ENCODE peak calls at places on chromosomes 13 and 19, in six cellular contexts. One of them, this sample, is unnamed.

GRCh38 chr13:77868717-77869116 is 49.9 kb downstream of the EDNRB start:
- DNase-seq in RWPE1: no peak
- DNase-seq in GM23248: peak
- DNase-seq in tibial nerve: no peak
- DNase-seq in endodermal cell: no peak
- DNase-seq in dorsolateral prefrontal cortex: no peak
- DNase-seq in this sample: no peak

GRCh38 chr19:20271215-20271926 is 104.4 kb downstream of the ZNF486 start:
- DNase-seq in GM23248: no peak
- DNase-seq in dorsolateral prefrontal cortex: no peak
- DNase-seq in tibial nerve: no peak
- DNase-seq in RWPE1: no peak
- DNase-seq in endodermal cell: no peak
- DNase-seq in this sample: no peak

GRCh38 chr19:4327252-4327876 is 11.3 kb downstream of the STAP2 start:
- DNase-seq in tibial nerve: peak
- DNase-seq in endodermal cell: peak
- DNase-seq in dorsolateral prefrontal cortex: peak
- DNase-seq in RWPE1: no peak
- DNase-seq in GM23248: peak
- DNase-seq in this sample: peak

GRCh38 chr19:28554321-28555091 is 658.4 kb downstream of the UQCRFS1 start:
- DNase-seq in RWPE1: no peak
- DNase-seq in dorsolateral prefrontal cortex: no peak
- DNase-seq in GM23248: no peak
- DNase-seq in endodermal cell: peak
- DNase-seq in tibial nerve: no peak
- DNase-seq in this sample: no peak

GRCh38 chr19:4606181-4606580 is 33.1 kb upstream of the TNFAIP8L1 start:
- DNase-seq in endodermal cell: no peak
- DNase-seq in GM23248: no peak
- DNase-seq in tibial nerve: no peak
- DNase-seq in dorsolateral prefrontal cortex: no peak
- DNase-seq in RWPE1: no peak
- DNase-seq in this sample: no peak

GRCh38 chr13:49060698-49061387 is 85.1 kb downstream of the FNDC3A start:
- DNase-seq in RWPE1: peak
- DNase-seq in tibial nerve: no peak
- DNase-seq in dorsolateral prefrontal cortex: no peak
- DNase-seq in endodermal cell: no peak
- DNase-seq in GM23248: peak
- DNase-seq in this sample: no peak

GRCh38 chr13:53242015-53242414 is 213.4 kb downstream of the OLFM4 start:
- DNase-seq in RWPE1: no peak
- DNase-seq in endodermal cell: no peak
- DNase-seq in GM23248: no peak
- DNase-seq in dorsolateral prefrontal cortex: no peak
- DNase-seq in tibial nerve: no peak
- DNase-seq in this sample: no peak

GRCh38 chr19:9673912-9674668 is 810 bp downstream of the ZNF562 start:
- DNase-seq in endodermal cell: no peak
- DNase-seq in GM23248: peak
- DNase-seq in tibial nerve: no peak
- DNase-seq in RWPE1: peak
- DNase-seq in dorsolateral prefrontal cortex: no peak
- DNase-seq in this sample: no peak

GRCh38 chr13:101654916-101655315 is 202.4 kb downstream of the ITGBL1 start:
- DNase-seq in RWPE1: no peak
- DNase-seq in endodermal cell: no peak
- DNase-seq in GM23248: peak
- DNase-seq in tibial nerve: no peak
- DNase-seq in dorsolateral prefrontal cortex: no peak
- DNase-seq in this sample: no peak

GRCh38 chr13:28558126-28558525 is 63.2 kb upstream of the FLT1 start:
- DNase-seq in GM23248: peak
- DNase-seq in RWPE1: no peak
- DNase-seq in tibial nerve: no peak
- DNase-seq in endodermal cell: no peak
- DNase-seq in dorsolateral prefrontal cortex: no peak
- DNase-seq in this sample: no peak

GRCh38 chr13:23674795-23675640 is 104.8 kb downstream of the TNFRSF19 start:
- DNase-seq in RWPE1: peak
- DNase-seq in endodermal cell: no peak
- DNase-seq in tibial nerve: no peak
- DNase-seq in dorsolateral prefrontal cortex: no peak
- DNase-seq in GM23248: peak
- DNase-seq in this sample: no peak

GRCh38 chr13:75489502-75490263 is 7.7 kb upstream of the TBC1D4 start:
- DNase-seq in GM23248: peak
- DNase-seq in endodermal cell: no peak
- DNase-seq in RWPE1: peak
- DNase-seq in dorsolateral prefrontal cortex: no peak
- DNase-seq in tibial nerve: no peak
- DNase-seq in this sample: peak

GRCh38 chr13:64639206-64639605 is 2590.9 kb downstream of the PCDH9 start:
- DNase-seq in endodermal cell: no peak
- DNase-seq in tibial nerve: no peak
- DNase-seq in GM23248: no peak
- DNase-seq in dorsolateral prefrontal cortex: no peak
- DNase-seq in RWPE1: no peak
- DNase-seq in this sample: no peak

GRCh38 chr13:94054159-94054558 is 425.3 kb downstream of the DCT start:
- DNase-seq in RWPE1: no peak
- DNase-seq in tibial nerve: no peak
- DNase-seq in endodermal cell: no peak
- DNase-seq in dorsolateral prefrontal cortex: no peak
- DNase-seq in GM23248: no peak
- DNase-seq in this sample: no peak

GRCh38 chr19:30284209-30284608 is 88.0 kb upstream of the ZNF536 start:
- DNase-seq in dorsolateral prefrontal cortex: no peak
- DNase-seq in tibial nerve: no peak
- DNase-seq in RWPE1: no peak
- DNase-seq in endodermal cell: no peak
- DNase-seq in GM23248: no peak
- DNase-seq in this sample: no peak

GRCh38 chr19:32800757-32801156 is 68.8 kb downstream of the SLC7A9 start:
- DNase-seq in GM23248: no peak
- DNase-seq in RWPE1: no peak
- DNase-seq in tibial nerve: no peak
- DNase-seq in dorsolateral prefrontal cortex: no peak
- DNase-seq in endodermal cell: peak
- DNase-seq in this sample: no peak

GRCh38 chr19:2087621-2088100 is 8.5 kb downstream of the MOB3A start:
- DNase-seq in dorsolateral prefrontal cortex: no peak
- DNase-seq in endodermal cell: no peak
- DNase-seq in RWPE1: no peak
- DNase-seq in GM23248: no peak
- DNase-seq in tibial nerve: no peak
- DNase-seq in this sample: peak

GRCh38 chr13:98216711-98217110 is 39.6 kb upstream of the RNF113B start:
- DNase-seq in tibial nerve: no peak
- DNase-seq in endodermal cell: no peak
- DNase-seq in GM23248: no peak
- DNase-seq in dorsolateral prefrontal cortex: no peak
- DNase-seq in RWPE1: no peak
- DNase-seq in this sample: no peak

GRCh38 chr13:75329723-75330122 is 152.2 kb downstream of the TBC1D4 start:
- DNase-seq in dorsolateral prefrontal cortex: no peak
- DNase-seq in tibial nerve: no peak
- DNase-seq in GM23248: no peak
- DNase-seq in endodermal cell: no peak
- DNase-seq in RWPE1: peak
- DNase-seq in this sample: no peak

GRCh38 chr13:24168980-24169379 is 8.5 kb downstream of the SPATA13 start:
- DNase-seq in GM23248: peak
- DNase-seq in endodermal cell: peak
- DNase-seq in dorsolateral prefrontal cortex: no peak
- DNase-seq in tibial nerve: no peak
- DNase-seq in RWPE1: no peak
- DNase-seq in this sample: no peak

GRCh38 chr13:40087021-40088002 is 431.9 kb downstream of the COG6 start:
- DNase-seq in RWPE1: no peak
- DNase-seq in GM23248: no peak
- DNase-seq in dorsolateral prefrontal cortex: no peak
- DNase-seq in tibial nerve: no peak
- DNase-seq in endodermal cell: peak
- DNase-seq in this sample: no peak

GRCh38 chr19:15432018-15432494 is 13.3 kb upstream of the AKAP8L start:
- DNase-seq in GM23248: peak
- DNase-seq in endodermal cell: no peak
- DNase-seq in tibial nerve: no peak
- DNase-seq in dorsolateral prefrontal cortex: no peak
- DNase-seq in RWPE1: no peak
- DNase-seq in this sample: no peak

GRCh38 chr19:10760268-10760944 is 42.5 kb downstream of the DNM2 start:
- DNase-seq in dorsolateral prefrontal cortex: no peak
- DNase-seq in endodermal cell: no peak
- DNase-seq in RWPE1: no peak
- DNase-seq in GM23248: peak
- DNase-seq in tibial nerve: no peak
- DNase-seq in this sample: no peak

GRCh38 chr13:55345197-55345596 is 1795.5 kb upstream of the PRR20A start:
- DNase-seq in dorsolateral prefrontal cortex: no peak
- DNase-seq in GM23248: no peak
- DNase-seq in endodermal cell: no peak
- DNase-seq in RWPE1: no peak
- DNase-seq in tibial nerve: no peak
- DNase-seq in this sample: no peak

GRCh38 chr13:55341891-55342290 is 1798.8 kb upstream of the PRR20A start:
- DNase-seq in RWPE1: no peak
- DNase-seq in endodermal cell: no peak
- DNase-seq in dorsolateral prefrontal cortex: no peak
- DNase-seq in tibial nerve: no peak
- DNase-seq in GM23248: no peak
- DNase-seq in this sample: no peak

DNA sequence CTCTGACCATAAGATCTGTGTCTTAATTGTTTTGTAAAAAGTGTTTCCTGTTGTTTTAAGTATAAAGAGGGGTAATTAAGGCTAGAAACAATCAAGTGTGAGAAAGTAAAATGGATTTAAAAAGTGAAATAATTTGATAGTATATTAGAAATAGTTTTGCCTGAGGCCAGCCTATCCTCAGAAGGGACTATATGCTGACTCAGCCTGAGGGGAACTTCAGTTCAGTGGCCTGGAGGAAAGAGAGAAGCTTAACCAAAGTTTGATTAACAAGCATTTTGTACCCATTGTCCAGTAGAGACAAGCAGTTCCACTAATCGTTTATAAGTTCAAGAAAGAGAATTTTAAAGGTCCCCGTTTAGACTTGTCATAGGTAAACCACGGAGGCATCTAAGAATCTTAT is 1793.2 kb upstream of the PRR20A start:
- DNase-seq in dorsolateral prefrontal cortex: no peak
- DNase-seq in tibial nerve: no peak
- DNase-seq in RWPE1: no peak
- DNase-seq in GM23248: no peak
- DNase-seq in endodermal cell: no peak
- DNase-seq in this sample: no peak
- H3K27ac ChIP-seq in dorsolateral prefrontal cortex: no peak
- H3K27ac ChIP-seq in tibial nerve: no peak
- H3K27ac ChIP-seq in RWPE1: no peak
- H3K27ac ChIP-seq in GM23248: no peak
- H3K27ac ChIP-seq in endodermal cell: no peak
- H3K27ac ChIP-seq in this sample: no peak

DNA sequence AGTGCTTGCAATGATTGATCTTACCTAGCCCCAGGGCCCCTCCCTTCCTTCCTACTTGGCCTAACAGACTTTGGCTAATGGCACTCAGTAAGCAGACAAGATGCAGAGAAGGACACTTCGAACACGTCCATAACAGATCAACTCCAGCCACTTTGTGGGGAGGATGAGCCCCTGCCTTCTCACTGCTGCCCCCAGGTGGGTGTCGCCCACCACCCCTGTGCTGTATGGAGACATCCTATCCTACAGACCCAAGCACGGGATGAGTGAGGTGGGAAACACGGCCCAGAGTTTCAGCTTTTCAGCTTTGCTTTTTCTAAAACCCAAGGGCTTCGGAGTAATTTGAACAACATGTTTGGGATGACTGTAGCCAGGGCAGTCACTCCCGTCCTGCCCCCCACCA is 5.5 kb downstream of the SLC7A1 start:
- DNase-seq in endodermal cell: peak
- DNase-seq in RWPE1: no peak
- DNase-seq in tibial nerve: no peak
- DNase-seq in GM23248: no peak
- DNase-seq in dorsolateral prefrontal cortex: no peak
- DNase-seq in this sample: no peak
- H3K27ac ChIP-seq in endodermal cell: no peak
- H3K27ac ChIP-seq in RWPE1: peak
- H3K27ac ChIP-seq in tibial nerve: no peak
- H3K27ac ChIP-seq in GM23248: peak
- H3K27ac ChIP-seq in dorsolateral prefrontal cortex: no peak
- H3K27ac ChIP-seq in this sample: no peak

GRCh38 chr19:45767881-45768643 is 990 bp downstream of the SIX5 start:
- DNase-seq in endodermal cell: peak
- DNase-seq in dorsolateral prefrontal cortex: no peak
- DNase-seq in RWPE1: no peak
- DNase-seq in GM23248: peak
- DNase-seq in tibial nerve: peak
- DNase-seq in this sample: peak

GRCh38 chr19:45767410-45767880 is 1.6 kb downstream of the SIX5 start:
- DNase-seq in RWPE1: peak
- DNase-seq in tibial nerve: peak
- DNase-seq in dorsolateral prefrontal cortex: no peak
- DNase-seq in GM23248: peak
- DNase-seq in endodermal cell: peak
- DNase-seq in this sample: no peak

GRCh38 chr19:45769054-45769782 is at the start of gene SIX5:
- DNase-seq in dorsolateral prefrontal cortex: peak
- DNase-seq in endodermal cell: peak
- DNase-seq in tibial nerve: peak
- DNase-seq in GM23248: peak
- DNase-seq in RWPE1: peak
- DNase-seq in this sample: peak

GRCh38 chr19:45769821-45770191 is 754 bp upstream of the SIX5 start:
- DNase-seq in endodermal cell: no peak
- DNase-seq in RWPE1: no peak
- DNase-seq in GM23248: peak
- DNase-seq in dorsolateral prefrontal cortex: peak
- DNase-seq in tibial nerve: peak
- DNase-seq in this sample: peak

DNA sequence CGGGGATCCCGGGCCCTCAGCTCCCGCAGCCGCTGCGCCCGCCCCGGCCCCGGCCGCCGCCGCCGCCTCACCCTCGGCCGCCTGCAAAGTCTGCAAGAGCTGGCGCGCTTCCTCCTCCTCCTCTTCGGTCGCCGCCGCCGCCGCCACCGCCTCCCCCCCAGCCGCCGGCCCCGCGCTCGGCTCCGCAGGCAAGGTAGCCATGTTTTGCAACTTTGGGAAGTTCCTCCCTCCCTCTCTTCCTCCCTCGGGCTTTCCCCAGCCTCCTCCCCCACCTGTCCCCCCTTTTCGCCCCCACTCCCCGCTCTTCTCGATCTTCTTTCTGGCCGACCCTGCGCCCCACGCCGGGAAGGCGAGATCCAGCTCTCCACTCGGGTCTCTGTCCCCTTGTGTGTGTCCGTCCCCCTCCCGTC is 403 bp downstream of the SIX5 start:
- DNase-seq in endodermal cell: peak
- DNase-seq in GM23248: peak
- DNase-seq in dorsolateral prefrontal cortex: no peak
- DNase-seq in tibial nerve: no peak
- DNase-seq in RWPE1: peak
- DNase-seq in this sample: peak
- H3K27ac ChIP-seq in endodermal cell: peak
- H3K27ac ChIP-seq in GM23248: peak
- H3K27ac ChIP-seq in dorsolateral prefrontal cortex: peak
- H3K27ac ChIP-seq in tibial nerve: peak
- H3K27ac ChIP-seq in RWPE1: peak
- H3K27ac ChIP-seq in this sample: no peak

GRCh38 chr19:49155830-49156346 is 692 bp upstream of the HRC start:
- DNase-seq in endodermal cell: peak
- DNase-seq in RWPE1: no peak
- DNase-seq in GM23248: no peak
- DNase-seq in dorsolateral prefrontal cortex: no peak
- DNase-seq in tibial nerve: no peak
- DNase-seq in this sample: no peak
- H3K27ac ChIP-seq in endodermal cell: no peak
- H3K27ac ChIP-seq in RWPE1: no peak
- H3K27ac ChIP-seq in GM23248: no peak
- H3K27ac ChIP-seq in dorsolateral prefrontal cortex: peak
- H3K27ac ChIP-seq in tibial nerve: no peak
- H3K27ac ChIP-seq in this sample: no peak